ENCODE peak calls at places on chromosomes 13 and 19, in ten cellular contexts. R is neural progenitor cell, M is AG09319, Z is heart right ventricle, C is fibroblast of the aortic adventitia, Q is choroid plexus epithelial cell, N is PC-9, P is H9, H is NB4, V is fibroblast of lung. O is an unnamed sample.

GRCh38 chr13:59542303-59542702 is 621.4 kb downstream of the DIAPH3 start:
- DNase-seq in R (peak; percentile 39), Z (no peak), Q (no peak), V (peak; percentile 37), P (no peak), N (no peak), C (no peak), M (no peak), H (no peak), O (no peak)

GRCh38 chr13:51801631-51802099 is 2.3 kb downstream of the DHRS12 start:
- DNase-seq in H (no peak), P (no peak), Z (peak; percentile 75), R (peak; percentile 92), V (no peak), M (no peak), C (no peak), Q (no peak), N (no peak), O (no peak)

GRCh38 chr19:52946322-52947310 is 16.1 kb downstream of the ZNF816 start:
- DNase-seq in N (no peak), V (no peak), Z (peak; percentile 18), H (no peak), R (peak; percentile 83), M (no peak), P (peak; percentile 99), C (no peak), Q (peak; percentile 51), O (peak; percentile 65)

GRCh38 chr13:99498304-99499161 is 2.7 kb upstream of the TM9SF2 start:
- DNase-seq in N (peak; percentile 96), P (peak; percentile 100), C (peak; percentile 97), V (peak; percentile 97), M (peak; percentile 93), Q (peak; percentile 99), Z (peak; percentile 96), R (peak; percentile 97), H (peak; percentile 97), O (peak; percentile 96)

GRCh38 chr13:42215578-42216421 is 56.2 kb upstream of the AKAP11 start:
- DNase-seq in P (peak; percentile 41), C (peak; percentile 52), H (peak; percentile 51), V (peak; percentile 68), R (peak; percentile 58), M (peak; percentile 19), N (no peak), Q (peak; percentile 82), Z (no peak), O (peak; percentile 50)

GRCh38 chr19:48844472-48844871 is 8.2 kb upstream of the HSD17B14 start:
- DNase-seq in Z (no peak), N (peak; percentile 89), M (no peak), Q (peak; percentile 65), R (peak; percentile 34), H (peak; percentile 33), V (peak; percentile 68), P (peak; percentile 64), C (peak; percentile 52), O (no peak)

GRCh38 chr19:13100871-13101589 is 1.6 kb downstream of the LYL1 start:
- DNase-seq in C (no peak), M (no peak), V (no peak), Q (no peak), P (no peak), N (no peak), H (peak; percentile 59), R (no peak), Z (no peak), O (no peak)

GRCh38 chr19:19662866-19663291 is 597 bp downstream of the ATP13A1 start:
- DNase-seq in C (no peak), M (no peak), R (no peak), H (peak; percentile 74), N (no peak), Q (no peak), Z (no peak), V (no peak), P (no peak), O (peak; percentile 64)

GRCh38 chr19:29967623-29968022 is 25.6 kb downstream of the URI1 start:
- DNase-seq in N (no peak), Q (peak; percentile 74), H (peak; percentile 18), P (no peak), M (no peak), V (peak; percentile 54), C (peak; percentile 53), R (no peak), Z (no peak), O (no peak)

GRCh38 chr19:23075031-23075733 is 41.6 kb upstream of the ZNF730 start:
- DNase-seq in P (peak; percentile 97), N (peak; percentile 53), Z (peak; percentile 58), R (peak; percentile 93), M (no peak), H (peak; percentile 94), V (peak; percentile 76), C (peak; percentile 60), Q (peak; percentile 85), O (peak; percentile 93)

GRCh38 chr19:45146251-45146650 is 14.5 kb downstream of the NKPD1 start:
- DNase-seq in M (no peak), C (no peak), Q (no peak), V (no peak), P (no peak), N (no peak), Z (no peak), H (no peak), R (no peak), O (no peak)

GRCh38 chr13:96090240-96091101 is 564 bp downstream of the HS6ST3 start:
- DNase-seq in C (no peak), V (no peak), N (no peak), P (peak; percentile 40), M (no peak), Z (peak; percentile 11), Q (peak; percentile 13), R (peak; percentile 66), H (no peak), O (peak; percentile 57)

GRCh38 chr13:37360556-37360955 is 238.0 kb downstream of the POSTN start:
- DNase-seq in Z (no peak), V (peak; percentile 7), Q (no peak), R (no peak), C (peak; percentile 57), N (no peak), M (no peak), H (no peak), P (no peak), O (no peak)

GRCh38 chr19:53936035-53936434 is 26.7 kb upstream of the CACNG8 start:
- DNase-seq in M (no peak), C (no peak), Z (no peak), R (peak; percentile 36), H (no peak), Q (no peak), V (no peak), N (no peak), P (no peak), O (no peak)

GRCh38 chr19:41344162-41344561 is 9.6 kb downstream of the TGFB1 start:
- DNase-seq in N (no peak), R (no peak), V (no peak), M (no peak), C (no peak), Q (no peak), Z (no peak), P (no peak), H (no peak), O (no peak)

GRCh38 chr19:41339936-41340335 is 13.8 kb downstream of the TGFB1 start:
- DNase-seq in Z (no peak), V (no peak), C (peak; percentile 66), P (no peak), Q (no peak), M (no peak), N (no peak), H (no peak), R (no peak), O (no peak)

GRCh38 chr19:41341669-41342490 is 11.8 kb downstream of the TGFB1 start:
- DNase-seq in C (no peak), Z (no peak), N (no peak), R (no peak), M (no peak), P (peak; percentile 75), Q (no peak), H (no peak), V (no peak), O (no peak)
- TF ChIP-seq CTCF in C (no peak), Z (no peak), N (peak; percentile 50), R (no peak), M (no peak), P (peak; percentile 46), Q (no peak), H (no peak), V (no peak), O (no peak)

DNA sequence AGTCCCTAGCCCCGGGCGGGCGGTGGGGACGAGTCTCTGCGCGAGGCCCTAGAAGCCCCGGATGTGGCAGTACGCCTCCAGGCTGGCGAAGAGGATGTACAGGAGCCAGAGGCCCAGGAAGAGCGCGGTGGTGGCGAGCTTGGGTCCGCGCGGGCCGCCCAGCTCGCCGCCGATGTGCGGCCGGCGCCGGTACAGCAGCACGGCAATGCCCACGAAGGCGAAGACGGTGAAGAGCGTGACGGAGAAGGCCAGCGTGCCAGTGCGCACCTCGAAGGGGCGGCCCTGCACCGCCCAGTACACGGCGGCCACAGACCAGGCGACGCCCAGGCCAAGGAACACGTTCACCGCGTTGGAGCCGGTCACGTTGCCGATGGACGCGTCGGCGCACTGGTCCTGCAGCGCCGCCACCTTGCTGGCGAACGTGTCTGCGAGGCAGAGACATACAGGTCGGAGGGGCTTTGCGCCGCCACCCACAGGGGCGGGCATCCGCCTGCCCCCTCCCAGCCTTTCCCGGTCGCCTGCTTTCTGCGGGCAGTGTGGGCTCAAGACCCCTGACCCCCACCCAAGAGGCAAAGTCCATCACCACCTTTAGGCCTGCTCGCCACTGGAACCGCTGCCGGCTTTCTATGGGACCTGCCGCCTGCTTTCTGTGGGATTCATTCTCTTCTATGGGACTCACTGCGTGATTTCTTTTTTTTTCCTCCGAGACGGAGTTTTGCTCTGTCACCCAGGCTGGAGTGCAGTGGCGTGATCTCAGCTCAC is 10.9 kb upstream of the MEIS3 start:
- DNase-seq in N (no peak), H (peak; percentile 78), P (peak; percentile 79), Q (peak; percentile 61), M (no peak), Z (no peak), R (peak; percentile 80), C (peak; percentile 28), V (peak; percentile 36), O (peak; percentile 70)
- TF ChIP-seq CTCF in N (no peak), H (no peak), P (no peak), Q (peak; percentile 25), M (peak; percentile 14), Z (no peak), R (peak; percentile 33), C (peak; percentile 13), V (no peak), O (peak; percentile 41)

GRCh38 chr19:14315433-14315832 is 65.8 kb upstream of the ADGRE5 start:
- DNase-seq in Q (peak; percentile 6), M (no peak), H (no peak), V (no peak), C (no peak), N (no peak), Z (no peak), R (no peak), P (no peak), O (no peak)
- TF ChIP-seq CTCF in Q (peak; percentile 29), M (no peak), H (peak; percentile 10), V (no peak), C (peak; percentile 2), N (no peak), Z (no peak), R (no peak), P (peak; percentile 28), O (no peak)

DNA sequence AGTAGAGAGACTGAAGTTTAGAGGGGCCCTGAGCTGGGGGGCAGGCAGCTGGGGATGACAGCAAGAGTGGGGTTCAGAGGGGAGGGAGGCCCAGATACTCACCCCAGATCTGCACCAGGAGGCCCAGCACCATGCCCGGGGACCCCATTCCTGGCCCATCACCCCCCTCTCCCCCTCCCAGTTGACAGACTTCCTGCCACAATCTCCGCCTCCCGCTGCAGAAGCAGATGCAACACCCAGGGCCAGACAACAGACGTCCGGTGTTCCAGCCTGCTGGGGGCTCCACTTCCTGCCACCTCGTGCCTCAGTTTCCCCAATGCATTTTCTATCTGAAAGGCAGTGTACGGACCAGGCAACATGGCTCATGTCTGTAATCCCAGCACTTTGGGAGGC is at the start of gene TMIGD2:
- DNase-seq in C (no peak), Z (no peak), Q (no peak), N (no peak), V (no peak), P (no peak), H (no peak), M (no peak), R (no peak), O (no peak)
- TF ChIP-seq CTCF in C (no peak), Z (no peak), Q (no peak), N (no peak), V (no peak), P (no peak), H (no peak), M (no peak), R (no peak), O (no peak)